ENCODE peak calls at places on chromosomes 12 and 14, in nine cellular contexts. Z is activated CD8-positive, alpha-beta memory T cell treated with anti-CD3 and anti-CD28 coated beads for 48 hours; R is activated T-helper 1 cell treated with anti-CD3 and anti-CD28 coated beads, Interleukin-2, amount 50 U/mL, for 16 hours; O is iris pigment epithelial cell; G is stimulated activated CD4-positive, alpha-beta T cell treated with anti-CD3 and anti-CD28 coated beads, Interleukin-4, amount 100 ng/mL, for 24 hours; W is NB4; N is T-helper 1 cell; C is stimulated activated CD8-positive, alpha-beta memory T cell treated with anti-CD3 and anti-CD28 coated beads, Interleukin-7, amount 100 ng/mL, for 1 hour; Q is NCI-H345. I is an unnamed sample.
A peak's percentile ranks its signal among the peaks of the same experiment; 100 is the strongest.

GRCh38 chr12:75781532-75782046 is 250.0 kb downstream of the PHLDA1 start:
- DNase-seq in N (no peak), Z (no peak), C (no peak), R (no peak), O (peak; percentile 84), G (peak; percentile 29), Q (no peak), W (no peak), I (peak; percentile 53)

GRCh38 chr12:65335021-65335714 is 56.7 kb downstream of the MSRB3 start:
- DNase-seq in Z (no peak), N (no peak), W (peak; percentile 43), O (peak; percentile 94), C (no peak), Q (no peak), G (no peak), R (no peak), I (no peak)

GRCh38 chr14:91281346-91281745 is 36.8 kb upstream of the GPR68 start:
- DNase-seq in Q (no peak), O (no peak), N (no peak), C (no peak), W (no peak), Z (no peak), R (no peak), G (no peak), I (peak; percentile 27)

GRCh38 chr14:96030136-96030760 is 8.9 kb upstream of the C14orf132 start:
- DNase-seq in R (no peak), C (no peak), N (no peak), W (no peak), Z (no peak), G (no peak), O (no peak), Q (no peak), I (no peak)

GRCh38 chr12:100573499-100574261 is at the start of gene GAS2L3:
- DNase-seq in W (no peak), C (peak; percentile 21), G (peak; percentile 47), O (peak; percentile 80), Z (no peak), R (peak; percentile 6), Q (peak; percentile 85), N (no peak), I (peak; percentile 85)

GRCh38 chr14:63504628-63505027 is 38.5 kb downstream of the PPP2R5E start:
- DNase-seq in G (no peak), Q (no peak), W (no peak), O (peak; percentile 41), N (no peak), Z (no peak), C (no peak), R (no peak), I (peak; percentile 1)

GRCh38 chr12:6376965-6377666 is 1.8 kb upstream of the SCNN1A start:
- DNase-seq in R (no peak), N (no peak), W (no peak), C (no peak), Q (no peak), O (no peak), Z (no peak), G (no peak), I (no peak)

GRCh38 chr12:21946983-21947382 is 5.8 kb upstream of the ABCC9 start:
- DNase-seq in W (no peak), O (no peak), N (no peak), Z (no peak), G (no peak), Q (no peak), R (no peak), C (no peak), I (no peak)

GRCh38 chr12:89504560-89505346 is 19.8 kb downstream of the GALNT4 start:
- DNase-seq in W (no peak), Q (no peak), O (peak; percentile 60), N (no peak), Z (no peak), C (no peak), G (no peak), R (no peak), I (no peak)

GRCh38 chr12:8077207-8077606 is 4.9 kb upstream of the NECAP1 start:
- DNase-seq in C (no peak), Q (no peak), W (peak; percentile 54), G (no peak), N (no peak), Z (no peak), O (peak; percentile 39), R (no peak), I (peak; percentile 10)

GRCh38 chr12:74111688-74112360 is 425.8 kb upstream of the ATXN7L3B start:
- DNase-seq in G (no peak), C (no peak), N (no peak), O (peak; percentile 28), R (no peak), W (peak; percentile 61), Q (no peak), Z (no peak), I (no peak)

GRCh38 chr14:82447586-82447985 is 913.9 kb upstream of the SEL1L start:
- DNase-seq in O (no peak), C (no peak), Z (no peak), N (no peak), G (no peak), Q (peak; percentile 45), R (no peak), W (no peak), I (no peak)

GRCh38 chr12:25684070-25684469 is 131.0 kb upstream of the LMNTD1 start:
- DNase-seq in N (no peak), Z (no peak), C (no peak), W (no peak), R (no peak), Q (no peak), O (no peak), G (no peak), I (no peak)

GRCh38 chr12:65585648-65586420 is 238.4 kb upstream of the HMGA2 start:
- DNase-seq in R (no peak), W (no peak), O (no peak), G (no peak), Z (no peak), Q (no peak), C (no peak), N (no peak), I (no peak)

GRCh38 chr12:79174656-79175055 is 310.1 kb downstream of the SYT1 start:
- DNase-seq in N (no peak), W (peak; percentile 37), G (no peak), R (no peak), O (peak; percentile 71), Q (no peak), C (no peak), Z (no peak), I (no peak)

GRCh38 chr14:21476526-21476924 is 234 bp downstream of the RAB2B start:
- DNase-seq in Q (peak; percentile 92), C (peak; percentile 74), R (no peak), O (peak; percentile 66), Z (peak; percentile 63), N (peak; percentile 83), G (peak; percentile 83), W (no peak), I (no peak)

I was measured in T1000.